ENCODE peak calls at places on chromosomes 2 and 18, in five cellular contexts. X, T, S, N and Y are unnamed samples.

GRCh38 chr18:72830109-72830508 is 37.7 kb downstream of the NETO1 start:
- DNase-seq in X (no peak), T (no peak), S (peak), N (no peak), Y (peak)

GRCh38 chr2:3823748-3824147 is 120.4 kb downstream of the DCDC2C start:
- DNase-seq in X (no peak), T (no peak), S (peak), N (no peak), Y (no peak)

GRCh38 chr2:188598551-188598950 is 306.9 kb downstream of the GULP1 start:
- DNase-seq in X (no peak), T (no peak), S (peak), N (no peak), Y (no peak)

GRCh38 chr2:200814276-200814815 is 2.6 kb downstream of the BZW1 start:
- DNase-seq in X (no peak), T (no peak), S (no peak), N (peak), Y (no peak)

GRCh38 chr2:239292956-239293355 is 107.9 kb downstream of the HDAC4 start:
- DNase-seq in X (no peak), T (no peak), S (no peak), N (no peak), Y (no peak)

GRCh38 chr2:207970138-207970824 is 55.0 kb downstream of the PLEKHM3 start:
- DNase-seq in X (no peak), T (no peak), S (no peak), N (no peak), Y (no peak)

GRCh38 chr2:224085246-224085645 is 46.2 kb upstream of the SERPINE2 start:
- DNase-seq in X (peak), T (peak), S (no peak), N (no peak), Y (no peak)

GRCh38 chr2:145036421-145036901 is 516.5 kb upstream of the ZEB2 start:
- DNase-seq in X (no peak), T (no peak), S (no peak), N (no peak), Y (no peak)

GRCh38 chr2:125596612-125597011 is 1059.3 kb upstream of the GYPC start:
- DNase-seq in X (no peak), T (no peak), S (no peak), N (no peak), Y (no peak)

GRCh38 chr2:167750675-167751074 is 496.7 kb downstream of the STK39 start:
- DNase-seq in X (no peak), T (no peak), S (no peak), N (no peak), Y (no peak)

GRCh38 chr2:74438248-74438647 is 3.5 kb downstream of the RTKN start:
- DNase-seq in X (no peak), T (no peak), S (no peak), N (no peak), Y (no peak)

GRCh38 chr2:232023426-232023825 is 61.9 kb downstream of the DIS3L2 start:
- DNase-seq in X (no peak), T (no peak), S (no peak), N (no peak), Y (no peak)

GRCh38 chr2:54954158-54954557 is 96.1 kb downstream of the RTN4 start:
- DNase-seq in X (no peak), T (no peak), S (no peak), N (no peak), Y (no peak)